ENCODE peak calls at places on chromosomes 12 and 14, in eight cellular contexts. X is activated CD4-positive, CD25-positive, alpha-beta regulatory T cell treated with anti-CD3 and anti-CD28 coated beads, Interleukin-2, amount 50 U/mL, for 16 hours; C is WTC11; R is A172; T is small intestine; Z is HuH-7; D is activated T-cell treated with anti-CD3 and anti-CD28 coated beads for 24 hours; M is ovary. V is an unnamed sample.

GRCh38 chr12:59113831-59114273 is 193.5 kb upstream of the LRIG3 start:
- DNase-seq in X (no peak), C (peak), R (peak), T (peak), Z (peak), D (peak), M (peak), V (peak)

GRCh38 chr14:88840926-88841325 is 16.5 kb downstream of the TTC8 start:
- DNase-seq in X (no peak), C (no peak), R (no peak), T (no peak), Z (no peak), D (no peak), M (no peak), V (no peak)

GRCh38 chr14:68576496-68577244 is 216.2 kb downstream of the ZFP36L1 start:
- DNase-seq in X (no peak), C (no peak), R (peak), T (peak), Z (no peak), D (no peak), M (no peak), V (no peak)

GRCh38 chr14:101716956-101717662 is 44.4 kb upstream of the PPP2R5C start:
- DNase-seq in X (no peak), C (no peak), R (no peak), T (no peak), Z (no peak), D (no peak), M (no peak), V (no peak)

GRCh38 chr12:48105321-48105866 is 485 bp downstream of the SENP1 start:
- DNase-seq in X (peak), C (no peak), R (peak), T (peak), Z (peak), D (peak), M (no peak), V (peak)

GRCh38 chr12:49030119-49030518 is 11.5 kb upstream of the PRKAG1 start:
- DNase-seq in X (no peak), C (no peak), R (no peak), T (no peak), Z (no peak), D (no peak), M (no peak), V (no peak)

GRCh38 chr12:6430124-6430989 is 14.4 kb upstream of the CD27 start:
- DNase-seq in X (no peak), C (no peak), R (peak), T (peak), Z (no peak), D (peak), M (peak), V (peak)

GRCh38 chr12:112907415-112908157 is 824 bp downstream of the OAS1 start:
- DNase-seq in X (no peak), C (no peak), R (no peak), T (no peak), Z (no peak), D (no peak), M (no peak), V (no peak)

GRCh38 chr12:11719678-11720099 is 70.2 kb downstream of the ETV6 start:
- DNase-seq in X (no peak), C (no peak), R (peak), T (no peak), Z (no peak), D (peak), M (no peak), V (no peak)

GRCh38 chr14:75981426-75981825 is 369 bp downstream of the TGFB3 start:
- DNase-seq in X (no peak), C (no peak), R (no peak), T (peak), Z (peak), D (peak), M (no peak), V (peak)

GRCh38 chr14:74478996-74479635 is 14.0 kb downstream of the NPC2 start:
- DNase-seq in X (no peak), C (no peak), R (no peak), T (peak), Z (peak), D (no peak), M (no peak), V (no peak)